ENCODE peak calls at places on chromosomes 2 and 18, in six cellular contexts. One of them, this sample, is unnamed.
A peak's percentile ranks its signal among the peaks of the same experiment; 100 is the strongest.

GRCh38 chr2:191311-192190 is 72.3 kb downstream of the SH3YL1 start:
- DNase-seq in heart left ventricle: no peak
- DNase-seq in left ventricle myocardium inferior: no peak
- DNase-seq in CD8-positive, alpha-beta memory T cell: no peak
- DNase-seq in Peyer's patch: no peak
- DNase-seq in left lung: no peak
- DNase-seq in this sample: no peak

GRCh38 chr2:144938308-144938709 is 418.4 kb upstream of the ZEB2 start:
- DNase-seq in heart left ventricle: no peak
- DNase-seq in left ventricle myocardium inferior: no peak
- DNase-seq in CD8-positive, alpha-beta memory T cell: no peak
- DNase-seq in Peyer's patch: no peak
- DNase-seq in left lung: no peak
- DNase-seq in this sample: no peak

GRCh38 chr2:10162586-10163497 is 40.3 kb downstream of the RRM2 start:
- DNase-seq in heart left ventricle: peak; percentile 41
- DNase-seq in left ventricle myocardium inferior: no peak
- DNase-seq in CD8-positive, alpha-beta memory T cell: no peak
- DNase-seq in Peyer's patch: no peak
- DNase-seq in left lung: no peak
- DNase-seq in this sample: no peak

GRCh38 chr2:235432741-235433520 is 60.9 kb upstream of the AGAP1 start:
- DNase-seq in heart left ventricle: no peak
- DNase-seq in left ventricle myocardium inferior: no peak
- DNase-seq in CD8-positive, alpha-beta memory T cell: no peak
- DNase-seq in Peyer's patch: no peak
- DNase-seq in left lung: no peak
- DNase-seq in this sample: no peak

GRCh38 chr18:31649894-31650719 is 34.3 kb downstream of the B4GALT6 start:
- DNase-seq in heart left ventricle: no peak
- DNase-seq in left ventricle myocardium inferior: no peak
- DNase-seq in CD8-positive, alpha-beta memory T cell: no peak
- DNase-seq in Peyer's patch: no peak
- DNase-seq in left lung: no peak
- DNase-seq in this sample: no peak

GRCh38 chr2:62152000-62152399 is 43.9 kb upstream of the B3GNT2 start:
- DNase-seq in heart left ventricle: no peak
- DNase-seq in left ventricle myocardium inferior: no peak
- DNase-seq in CD8-positive, alpha-beta memory T cell: no peak
- DNase-seq in Peyer's patch: no peak
- DNase-seq in left lung: no peak
- DNase-seq in this sample: no peak

GRCh38 chr2:140863713-140864112 is 1267.1 kb downstream of the LRP1B start:
- DNase-seq in heart left ventricle: no peak
- DNase-seq in left ventricle myocardium inferior: no peak
- DNase-seq in CD8-positive, alpha-beta memory T cell: no peak
- DNase-seq in Peyer's patch: no peak
- DNase-seq in left lung: no peak
- DNase-seq in this sample: no peak

GRCh38 chr2:206942799-206943478 is 3.6 kb downstream of the CPO start:
- DNase-seq in heart left ventricle: no peak
- DNase-seq in left ventricle myocardium inferior: no peak
- DNase-seq in CD8-positive, alpha-beta memory T cell: no peak
- DNase-seq in Peyer's patch: no peak
- DNase-seq in left lung: no peak
- DNase-seq in this sample: no peak

GRCh38 chr18:23354625-23355024 is 98.5 kb upstream of the RIOK3 start:
- DNase-seq in heart left ventricle: no peak
- DNase-seq in left ventricle myocardium inferior: no peak
- DNase-seq in CD8-positive, alpha-beta memory T cell: no peak
- DNase-seq in Peyer's patch: no peak
- DNase-seq in left lung: no peak
- DNase-seq in this sample: no peak

GRCh38 chr2:226215902-226216503 is 583.6 kb downstream of the IRS1 start:
- DNase-seq in heart left ventricle: no peak
- DNase-seq in left ventricle myocardium inferior: peak; percentile 18
- DNase-seq in CD8-positive, alpha-beta memory T cell: peak; percentile 3
- DNase-seq in Peyer's patch: peak; percentile 52
- DNase-seq in left lung: peak; percentile 39
- DNase-seq in this sample: peak; percentile 63

GRCh38 chr2:133734699-133735098 is 166.4 kb upstream of the NCKAP5 start:
- DNase-seq in heart left ventricle: no peak
- DNase-seq in left ventricle myocardium inferior: no peak
- DNase-seq in CD8-positive, alpha-beta memory T cell: no peak
- DNase-seq in Peyer's patch: no peak
- DNase-seq in left lung: no peak
- DNase-seq in this sample: no peak

GRCh38 chr2:199431748-199432213 is 26.0 kb downstream of the SATB2 start:
- DNase-seq in heart left ventricle: no peak
- DNase-seq in left ventricle myocardium inferior: no peak
- DNase-seq in CD8-positive, alpha-beta memory T cell: no peak
- DNase-seq in Peyer's patch: no peak
- DNase-seq in left lung: no peak
- DNase-seq in this sample: no peak

DNA sequence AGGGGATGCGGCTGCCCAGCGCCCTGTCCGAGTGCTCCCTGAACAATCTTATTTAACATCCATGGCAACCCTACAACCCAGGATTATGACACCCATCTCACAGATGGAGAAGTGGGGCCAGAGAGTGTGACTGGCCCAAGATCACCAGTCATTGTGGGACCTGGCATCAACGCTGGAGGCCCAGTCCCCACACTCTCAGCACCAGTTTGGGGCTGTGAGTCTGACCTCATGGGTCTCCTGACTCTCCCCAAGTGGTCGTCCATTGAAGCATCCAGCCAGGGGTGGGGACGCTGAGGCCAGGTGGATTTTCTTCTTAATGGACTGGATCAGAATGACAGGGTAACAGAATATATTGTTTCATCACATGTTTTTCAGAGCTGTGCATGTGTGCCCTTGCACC is 24.5 kb downstream of the MAL start:
- DNase-seq in heart left ventricle: no peak
- DNase-seq in left ventricle myocardium inferior: no peak
- DNase-seq in CD8-positive, alpha-beta memory T cell: no peak
- DNase-seq in Peyer's patch: peak; percentile 19
- DNase-seq in left lung: no peak
- DNase-seq in this sample: no peak
- H3K9me3 ChIP-seq in heart left ventricle: no peaks in the 10 kb centered on the region
- H3K9me3 ChIP-seq in left ventricle myocardium inferior: no peaks in the 10 kb centered on the region
- H3K9me3 ChIP-seq in CD8-positive, alpha-beta memory T cell: no peaks in the 10 kb centered on the region
- H3K9me3 ChIP-seq in Peyer's patch: no peaks in the 10 kb centered on the region
- H3K9me3 ChIP-seq in left lung: no peaks in the 10 kb centered on the region
- H3K9me3 ChIP-seq in this sample: no peaks in the 10 kb centered on the region

GRCh38 chr18:903703-904102 is 968 bp upstream of the ADCYAP1 start:
- DNase-seq in heart left ventricle: peak; percentile 70
- DNase-seq in left ventricle myocardium inferior: peak; percentile 41
- DNase-seq in CD8-positive, alpha-beta memory T cell: no peak
- DNase-seq in Peyer's patch: no peak
- DNase-seq in left lung: peak; percentile 49
- DNase-seq in this sample: no peak

GRCh38 chr18:905948-906415 is 1.3 kb downstream of the ADCYAP1 start:
- DNase-seq in heart left ventricle: no peak
- DNase-seq in left ventricle myocardium inferior: no peak
- DNase-seq in CD8-positive, alpha-beta memory T cell: no peak
- DNase-seq in Peyer's patch: no peak
- DNase-seq in left lung: no peak
- DNase-seq in this sample: no peak

GRCh38 chr18:905307-905947 is 756 bp downstream of the ADCYAP1 start:
- DNase-seq in heart left ventricle: no peak
- DNase-seq in left ventricle myocardium inferior: no peak
- DNase-seq in CD8-positive, alpha-beta memory T cell: no peak
- DNase-seq in Peyer's patch: no peak
- DNase-seq in left lung: no peak
- DNase-seq in this sample: no peak

GRCh38 chr18:902179-902718 is 2.4 kb upstream of the ADCYAP1 start:
- DNase-seq in heart left ventricle: no peak
- DNase-seq in left ventricle myocardium inferior: no peak
- DNase-seq in CD8-positive, alpha-beta memory T cell: no peak
- DNase-seq in Peyer's patch: no peak
- DNase-seq in left lung: no peak
- DNase-seq in this sample: no peak

GRCh38 chr18:904135-905090 is at the start of gene ADCYAP1:
- DNase-seq in heart left ventricle: peak; percentile 52
- DNase-seq in left ventricle myocardium inferior: no peak
- DNase-seq in CD8-positive, alpha-beta memory T cell: no peak
- DNase-seq in Peyer's patch: no peak
- DNase-seq in left lung: no peak
- DNase-seq in this sample: no peak
- H3K4me3 ChIP-seq in heart left ventricle: no peak within 1 kb of the TSS
- H3K4me3 ChIP-seq in left ventricle myocardium inferior: peak within 1 kb of the TSS; percentile 9
- H3K4me3 ChIP-seq in CD8-positive, alpha-beta memory T cell: no peak within 1 kb of the TSS
- H3K4me3 ChIP-seq in Peyer's patch: no peak within 1 kb of the TSS
- H3K4me3 ChIP-seq in left lung: no peak within 1 kb of the TSS
- H3K4me3 ChIP-seq in this sample: no peak within 1 kb of the TSS

GRCh38 chr2:162265666-162266467 is 22.6 kb upstream of the FAP start:
- DNase-seq in heart left ventricle: no peak
- DNase-seq in left ventricle myocardium inferior: no peak
- DNase-seq in CD8-positive, alpha-beta memory T cell: no peak
- DNase-seq in Peyer's patch: no peak
- DNase-seq in left lung: no peak
- DNase-seq in this sample: no peak
- H3K9me3 ChIP-seq in heart left ventricle: no peaks in the 10 kb centered on the region
- H3K9me3 ChIP-seq in left ventricle myocardium inferior: no peaks in the 10 kb centered on the region
- H3K9me3 ChIP-seq in CD8-positive, alpha-beta memory T cell: no peaks in the 10 kb centered on the region
- H3K9me3 ChIP-seq in Peyer's patch: no peaks in the 10 kb centered on the region
- H3K9me3 ChIP-seq in left lung: no peaks in the 10 kb centered on the region
- H3K9me3 ChIP-seq in this sample: no peaks in the 10 kb centered on the region

GRCh38 chr18:54946149-54946581 is 13.1 kb downstream of the CCDC68 start:
- DNase-seq in heart left ventricle: no peak
- DNase-seq in left ventricle myocardium inferior: peak; percentile 23
- DNase-seq in CD8-positive, alpha-beta memory T cell: no peak
- DNase-seq in Peyer's patch: peak; percentile 78
- DNase-seq in left lung: no peak
- DNase-seq in this sample: peak; percentile 69
- H3K4me3 ChIP-seq in heart left ventricle: peak overlapping the region; percentile 32
- H3K4me3 ChIP-seq in left ventricle myocardium inferior: peak overlapping the region; percentile 60
- H3K4me3 ChIP-seq in CD8-positive, alpha-beta memory T cell: peak overlapping the region; percentile 78
- H3K4me3 ChIP-seq in Peyer's patch: peak overlapping the region; percentile 32
- H3K4me3 ChIP-seq in left lung: peak overlapping the region; percentile 17
- H3K4me3 ChIP-seq in this sample: peak overlapping the region; percentile 46

GRCh38 chr2:228344531-228344930 is 163.0 kb upstream of the SPHKAP start:
- DNase-seq in heart left ventricle: no peak
- DNase-seq in left ventricle myocardium inferior: no peak
- DNase-seq in CD8-positive, alpha-beta memory T cell: no peak
- DNase-seq in Peyer's patch: no peak
- DNase-seq in left lung: no peak
- DNase-seq in this sample: no peak
- H3K9me3 ChIP-seq in heart left ventricle: peaks cover 5% of the 10 kb centered on the region
- H3K9me3 ChIP-seq in left ventricle myocardium inferior: peaks cover 37% of the 10 kb centered on the region
- H3K9me3 ChIP-seq in CD8-positive, alpha-beta memory T cell: no peaks in the 10 kb centered on the region
- H3K9me3 ChIP-seq in Peyer's patch: no peaks in the 10 kb centered on the region
- H3K9me3 ChIP-seq in left lung: peaks cover 13% of the 10 kb centered on the region
- H3K9me3 ChIP-seq in this sample: peaks cover 5% of the 10 kb centered on the region

GRCh38 chr18:11387880-11388279 is 221.5 kb upstream of the SLC35G4 start:
- DNase-seq in heart left ventricle: peak; percentile 74
- DNase-seq in left ventricle myocardium inferior: peak; percentile 63
- DNase-seq in CD8-positive, alpha-beta memory T cell: no peak
- DNase-seq in Peyer's patch: no peak
- DNase-seq in left lung: no peak
- DNase-seq in this sample: no peak
- H3K4me3 ChIP-seq in heart left ventricle: no peak overlapping the region
- H3K4me3 ChIP-seq in left ventricle myocardium inferior: no peak overlapping the region
- H3K4me3 ChIP-seq in CD8-positive, alpha-beta memory T cell: no peak overlapping the region
- H3K4me3 ChIP-seq in Peyer's patch: no peak overlapping the region
- H3K4me3 ChIP-seq in left lung: no peak overlapping the region
- H3K4me3 ChIP-seq in this sample: no peak overlapping the region

DNA sequence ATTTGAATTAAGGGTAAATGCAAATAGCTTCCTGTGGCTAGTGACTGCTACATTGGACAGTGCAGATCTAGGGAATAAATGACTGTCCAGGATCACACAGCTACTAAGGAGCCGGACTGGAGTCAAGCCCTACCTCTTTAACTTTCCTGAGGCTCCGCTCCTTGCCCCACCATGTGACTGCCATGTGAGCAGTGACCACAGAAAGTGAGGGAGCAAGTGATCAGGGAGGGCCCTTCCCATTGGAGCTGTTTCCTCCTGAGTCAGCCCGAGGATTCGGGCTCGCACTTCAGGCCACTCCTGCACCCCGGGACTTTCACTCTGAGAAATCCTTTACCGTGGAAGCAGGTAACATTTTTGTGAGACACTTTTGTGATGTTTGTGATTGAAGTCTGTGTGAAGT is 198.0 kb downstream of the ANKRD30B start:
- DNase-seq in heart left ventricle: no peak
- DNase-seq in left ventricle myocardium inferior: no peak
- DNase-seq in CD8-positive, alpha-beta memory T cell: no peak
- DNase-seq in Peyer's patch: peak; percentile 63
- DNase-seq in left lung: no peak
- DNase-seq in this sample: no peak
- H3K9me3 ChIP-seq in heart left ventricle: no peaks in the 10 kb centered on the region
- H3K9me3 ChIP-seq in left ventricle myocardium inferior: no peaks in the 10 kb centered on the region
- H3K9me3 ChIP-seq in CD8-positive, alpha-beta memory T cell: no peaks in the 10 kb centered on the region
- H3K9me3 ChIP-seq in Peyer's patch: no peaks in the 10 kb centered on the region
- H3K9me3 ChIP-seq in left lung: no peaks in the 10 kb centered on the region
- H3K9me3 ChIP-seq in this sample: no peaks in the 10 kb centered on the region

GRCh38 chr2:43135583-43135982 is 90.8 kb downstream of the ZFP36L2 start:
- DNase-seq in heart left ventricle: no peak
- DNase-seq in left ventricle myocardium inferior: no peak
- DNase-seq in CD8-positive, alpha-beta memory T cell: no peak
- DNase-seq in Peyer's patch: peak; percentile 43
- DNase-seq in left lung: no peak
- DNase-seq in this sample: no peak

GRCh38 chr2:43136011-43136799 is 90.2 kb downstream of the ZFP36L2 start:
- DNase-seq in heart left ventricle: no peak
- DNase-seq in left ventricle myocardium inferior: no peak
- DNase-seq in CD8-positive, alpha-beta memory T cell: no peak
- DNase-seq in Peyer's patch: peak; percentile 44
- DNase-seq in left lung: no peak
- DNase-seq in this sample: no peak

GRCh38 chr2:43133336-43133707 is 93.1 kb downstream of the ZFP36L2 start:
- DNase-seq in heart left ventricle: no peak
- DNase-seq in left ventricle myocardium inferior: no peak
- DNase-seq in CD8-positive, alpha-beta memory T cell: no peak
- DNase-seq in Peyer's patch: peak; percentile 48
- DNase-seq in left lung: no peak
- DNase-seq in this sample: no peak

GRCh38 chr2:43133708-43134570 is 92.5 kb downstream of the ZFP36L2 start:
- DNase-seq in heart left ventricle: peak; percentile 75
- DNase-seq in left ventricle myocardium inferior: no peak
- DNase-seq in CD8-positive, alpha-beta memory T cell: peak; percentile 63
- DNase-seq in Peyer's patch: peak; percentile 63
- DNase-seq in left lung: peak; percentile 63
- DNase-seq in this sample: no peak

DNA sequence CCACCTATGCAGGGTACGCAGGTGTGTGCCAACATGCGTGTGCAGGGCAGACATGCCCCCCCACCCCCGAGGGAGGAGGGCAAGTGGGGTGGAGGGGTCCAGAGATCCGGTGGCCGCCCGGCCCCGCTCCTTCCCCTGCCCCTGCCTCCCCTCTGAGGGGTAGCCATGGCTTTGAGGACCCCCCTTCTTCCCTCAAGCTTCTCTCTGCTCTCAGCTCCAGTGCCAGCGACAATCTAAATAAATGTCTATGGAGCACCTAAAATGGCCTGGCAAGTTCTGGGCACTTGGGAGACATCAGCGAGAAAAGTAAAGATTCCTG is 91.9 kb downstream of the ZFP36L2 start:
- DNase-seq in heart left ventricle: no peak
- DNase-seq in left ventricle myocardium inferior: no peak
- DNase-seq in CD8-positive, alpha-beta memory T cell: no peak
- DNase-seq in Peyer's patch: no peak
- DNase-seq in left lung: no peak
- DNase-seq in this sample: no peak
- H3K4me3 ChIP-seq in heart left ventricle: no peak overlapping the region
- H3K4me3 ChIP-seq in left ventricle myocardium inferior: no peak overlapping the region
- H3K4me3 ChIP-seq in CD8-positive, alpha-beta memory T cell: peak overlapping the region; percentile 28
- H3K4me3 ChIP-seq in Peyer's patch: no peak overlapping the region
- H3K4me3 ChIP-seq in left lung: no peak overlapping the region
- H3K4me3 ChIP-seq in this sample: no peak overlapping the region

This sample was measured in right atrium auricular region.